ENCODE peak calls at places on chromosomes 7 and 10, in ten cellular contexts. T, U, F, W, A, P, C, V, Y and S are unnamed samples.

GRCh38 chr10:16944081-16944922 is 127.1 kb upstream of the RSU1 start:
- DNase-seq in T (no peak), U (no peak), F (no peak), W (peak), A (no peak), P (no peak), C (no peak), V (no peak), Y (no peak), S (no peak)

GRCh38 chr10:80461208-80462183 is 7.4 kb downstream of the TSPAN14 start:
- DNase-seq in T (peak), U (no peak), F (no peak), W (no peak), A (no peak), P (no peak), C (no peak), V (no peak), Y (peak), S (no peak)

GRCh38 chr10:43855667-43856210 is 207.1 kb upstream of the ZNF32 start:
- DNase-seq in T (peak), U (no peak), F (no peak), W (no peak), A (no peak), P (no peak), C (no peak), V (no peak), Y (no peak), S (no peak)

GRCh38 chr7:18210382-18210781 is 182.7 kb upstream of the PRPS1L1 start:
- DNase-seq in T (no peak), U (no peak), F (no peak), W (no peak), A (no peak), P (no peak), C (no peak), V (no peak), Y (no peak), S (no peak)

GRCh38 chr7:128687131-128687530 is 15.0 kb downstream of the GARIN1A start:
- DNase-seq in T (no peak), U (no peak), F (no peak), W (no peak), A (no peak), P (no peak), C (no peak), V (no peak), Y (no peak), S (no peak)

GRCh38 chr10:60230892-60231291 is 158.8 kb downstream of the ANK3 start:
- DNase-seq in T (no peak), U (no peak), F (no peak), W (no peak), A (no peak), P (no peak), C (no peak), V (no peak), Y (no peak), S (no peak)

GRCh38 chr7:32221756-32222155 is 151.5 kb upstream of the PDE1C start:
- DNase-seq in T (no peak), U (no peak), F (no peak), W (no peak), A (no peak), P (no peak), C (no peak), V (no peak), Y (no peak), S (no peak)

GRCh38 chr7:85695041-85695990 is 508.5 kb upstream of the SEMA3D start:
- DNase-seq in T (no peak), U (peak), F (no peak), W (no peak), A (peak), P (no peak), C (no peak), V (no peak), Y (no peak), S (no peak)

GRCh38 chr7:117323877-117324699 is 1.2 kb upstream of the WNT2 start:
- DNase-seq in T (peak), U (no peak), F (no peak), W (peak), A (no peak), P (peak), C (no peak), V (no peak), Y (peak), S (no peak)

GRCh38 chr7:122340427-122340826 is 35.9 kb upstream of the FEZF1 start:
- DNase-seq in T (no peak), U (no peak), F (no peak), W (no peak), A (no peak), P (no peak), C (no peak), V (no peak), Y (no peak), S (no peak)

GRCh38 chr7:134453526-134453925 is 5.4 kb downstream of the AKR1B1 start:
- DNase-seq in T (no peak), U (no peak), F (no peak), W (no peak), A (no peak), P (no peak), C (no peak), V (no peak), Y (no peak), S (no peak)

GRCh38 chr7:141024668-141025067 is 9.9 kb upstream of the MRPS33 start:
- DNase-seq in T (no peak), U (no peak), F (no peak), W (no peak), A (no peak), P (no peak), C (no peak), V (no peak), Y (no peak), S (no peak)

GRCh38 chr7:155341463-155341983 is 43.8 kb downstream of the INSIG1 start:
- DNase-seq in T (no peak), U (no peak), F (no peak), W (no peak), A (no peak), P (no peak), C (no peak), V (no peak), Y (no peak), S (no peak)

GRCh38 chr10:95295031-95295755 is 4.4 kb upstream of the PDLIM1 start:
- DNase-seq in T (no peak), U (no peak), F (peak), W (peak), A (no peak), P (peak), C (peak), V (peak), Y (peak), S (no peak)

GRCh38 chr10:33162248-33162575 is 172.3 kb downstream of the NRP1 start:
- DNase-seq in T (no peak), U (no peak), F (no peak), W (no peak), A (no peak), P (no peak), C (no peak), V (no peak), Y (no peak), S (no peak)

GRCh38 chr10:119167041-119167440 is 1.5 kb upstream of the SFXN4 start:
- DNase-seq in T (no peak), U (no peak), F (no peak), W (no peak), A (no peak), P (no peak), C (no peak), V (no peak), Y (no peak), S (no peak)
- TF ChIP-seq POLR2AphosphoS5 in T (no peak), U (no peak), F (no peak), W (no peak), A (no peak), P (no peak), C (no peak), V (no peak), Y (no peak), S (no peak)

DNA sequence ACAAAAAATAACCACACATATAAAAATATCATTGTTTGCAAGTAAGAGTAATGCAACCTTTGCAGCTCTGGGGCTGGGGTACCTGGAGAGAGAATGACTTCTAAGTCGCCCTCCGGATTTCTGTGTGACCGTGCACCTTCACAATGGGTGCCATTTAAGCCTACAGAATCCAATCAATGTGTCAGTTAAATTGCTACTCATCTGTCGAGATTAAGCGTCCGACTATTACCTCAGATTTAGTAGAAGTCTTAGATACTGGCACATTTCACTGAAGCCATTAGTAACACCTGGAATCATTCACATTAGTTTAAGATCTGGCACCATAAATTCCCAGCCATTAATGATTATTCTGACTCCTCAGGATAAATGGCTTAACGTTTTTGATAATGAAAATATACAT is 507.3 kb upstream of the MGMT start:
- DNase-seq in T (no peak), U (no peak), F (no peak), W (no peak), A (no peak), P (no peak), C (no peak), V (no peak), Y (peak), S (no peak)
- TF ChIP-seq POLR2AphosphoS5 in T (no peak), U (no peak), F (no peak), W (no peak), A (no peak), P (no peak), C (no peak), V (no peak), Y (no peak), S (no peak)

GRCh38 chr10:70759769-70760168 is 25.4 kb downstream of the TBATA start:
- DNase-seq in T (no peak), U (no peak), F (no peak), W (no peak), A (no peak), P (peak), C (no peak), V (no peak), Y (peak), S (no peak)

GRCh38 chr10:70757856-70758255 is 27.3 kb downstream of the TBATA start:
- DNase-seq in T (no peak), U (no peak), F (no peak), W (no peak), A (no peak), P (no peak), C (no peak), V (no peak), Y (no peak), S (no peak)

GRCh38 chr10:70760271-70760787 is 24.8 kb downstream of the TBATA start:
- DNase-seq in T (no peak), U (no peak), F (no peak), W (no peak), A (no peak), P (no peak), C (no peak), V (no peak), Y (peak), S (no peak)

GRCh38 chr10:70756710-70757360 is 28.3 kb downstream of the TBATA start:
- DNase-seq in T (no peak), U (no peak), F (peak), W (no peak), A (no peak), P (no peak), C (no peak), V (no peak), Y (no peak), S (no peak)

DNA sequence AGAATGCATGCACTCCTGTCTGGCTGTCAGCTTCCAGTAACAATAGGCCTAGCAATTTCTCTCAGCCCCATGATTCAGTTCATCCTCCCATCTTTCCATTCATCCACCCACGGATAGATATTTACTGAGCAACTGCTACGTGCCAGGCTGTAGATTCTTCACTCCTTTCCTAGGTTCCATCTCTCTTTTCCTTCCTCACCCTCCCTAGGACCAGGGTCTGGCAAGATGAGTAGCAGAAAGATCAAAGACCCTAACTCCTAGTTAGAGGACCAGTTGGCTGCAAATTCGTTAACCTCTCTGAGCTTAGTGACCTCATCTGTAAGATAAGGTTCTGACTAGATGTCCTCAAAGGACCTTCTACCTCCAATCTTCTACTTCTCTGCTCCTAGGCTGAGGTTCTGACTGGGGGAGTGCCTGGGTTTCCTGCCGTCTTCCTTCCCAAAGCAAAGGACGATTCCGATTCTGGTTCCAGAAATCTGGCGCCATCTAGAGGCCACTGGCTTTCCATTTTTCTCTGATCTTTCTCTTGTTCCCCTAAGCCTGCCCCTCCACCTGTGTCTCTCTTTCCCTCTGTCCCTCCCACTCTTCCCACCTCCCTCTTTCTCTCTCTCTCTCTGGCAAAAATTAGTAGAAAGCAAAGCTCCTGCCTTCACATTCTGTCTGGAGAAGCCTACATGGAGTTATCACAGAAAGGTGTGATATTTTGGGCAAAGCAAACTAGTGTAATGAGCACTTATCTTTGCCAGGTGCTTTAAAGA is 26.2 kb downstream of the TBATA start:
- DNase-seq in T (no peak), U (no peak), F (peak), W (peak), A (peak), P (peak), C (peak), V (peak), Y (peak), S (peak)
- TF ChIP-seq POLR2AphosphoS5 in T (no peak), U (no peak), F (no peak), W (no peak), A (no peak), P (no peak), C (no peak), V (no peak), Y (no peak), S (no peak)

GRCh38 chr7:65974876-65975275 is 7.1 kb downstream of the GUSB start:
- DNase-seq in T (peak), U (no peak), F (no peak), W (no peak), A (no peak), P (no peak), C (no peak), V (no peak), Y (peak), S (no peak)

GRCh38 chr7:65975814-65976445 is 6.1 kb downstream of the GUSB start:
- DNase-seq in T (no peak), U (no peak), F (no peak), W (no peak), A (no peak), P (peak), C (no peak), V (no peak), Y (peak), S (no peak)

GRCh38 chr7:65978891-65979582 is 3.0 kb downstream of the GUSB start:
- DNase-seq in T (peak), U (no peak), F (no peak), W (no peak), A (no peak), P (no peak), C (no peak), V (no peak), Y (no peak), S (no peak)

GRCh38 chr7:65974191-65974801 is 7.7 kb downstream of the GUSB start:
- DNase-seq in T (peak), U (no peak), F (no peak), W (no peak), A (no peak), P (no peak), C (no peak), V (no peak), Y (peak), S (no peak)

DNA sequence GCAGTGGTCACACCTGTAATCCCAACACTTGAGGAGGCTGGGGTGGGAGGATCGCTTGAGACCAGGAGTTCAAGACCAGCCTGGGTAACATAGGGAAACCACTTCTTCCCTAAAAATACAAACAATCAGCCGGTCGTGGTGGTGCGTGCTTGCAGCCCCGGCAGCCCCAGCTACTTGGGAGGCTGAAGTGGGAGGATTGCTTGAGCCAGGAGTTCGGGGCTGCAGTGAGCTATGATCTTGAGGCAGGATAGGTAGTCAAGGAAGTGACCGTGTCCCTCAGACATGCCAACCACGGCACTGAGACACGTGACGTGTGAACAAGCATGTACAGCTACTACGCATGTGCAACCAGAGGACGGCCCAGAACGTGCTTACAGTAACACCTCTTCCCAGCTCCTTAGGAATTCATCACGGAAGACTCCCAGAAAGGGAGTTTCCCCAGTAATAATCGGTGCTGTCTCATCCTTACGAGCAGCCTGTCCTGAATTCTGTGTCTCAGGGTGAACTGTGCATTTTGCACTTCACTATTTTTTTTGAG is 5.3 kb downstream of the GUSB start:
- DNase-seq in T (no peak), U (no peak), F (no peak), W (no peak), A (no peak), P (no peak), C (no peak), V (no peak), Y (no peak), S (no peak)
- TF ChIP-seq POLR2AphosphoS5 in T (no peak), U (no peak), F (peak), W (no peak), A (no peak), P (no peak), C (no peak), V (peak), Y (no peak), S (no peak)

DNA sequence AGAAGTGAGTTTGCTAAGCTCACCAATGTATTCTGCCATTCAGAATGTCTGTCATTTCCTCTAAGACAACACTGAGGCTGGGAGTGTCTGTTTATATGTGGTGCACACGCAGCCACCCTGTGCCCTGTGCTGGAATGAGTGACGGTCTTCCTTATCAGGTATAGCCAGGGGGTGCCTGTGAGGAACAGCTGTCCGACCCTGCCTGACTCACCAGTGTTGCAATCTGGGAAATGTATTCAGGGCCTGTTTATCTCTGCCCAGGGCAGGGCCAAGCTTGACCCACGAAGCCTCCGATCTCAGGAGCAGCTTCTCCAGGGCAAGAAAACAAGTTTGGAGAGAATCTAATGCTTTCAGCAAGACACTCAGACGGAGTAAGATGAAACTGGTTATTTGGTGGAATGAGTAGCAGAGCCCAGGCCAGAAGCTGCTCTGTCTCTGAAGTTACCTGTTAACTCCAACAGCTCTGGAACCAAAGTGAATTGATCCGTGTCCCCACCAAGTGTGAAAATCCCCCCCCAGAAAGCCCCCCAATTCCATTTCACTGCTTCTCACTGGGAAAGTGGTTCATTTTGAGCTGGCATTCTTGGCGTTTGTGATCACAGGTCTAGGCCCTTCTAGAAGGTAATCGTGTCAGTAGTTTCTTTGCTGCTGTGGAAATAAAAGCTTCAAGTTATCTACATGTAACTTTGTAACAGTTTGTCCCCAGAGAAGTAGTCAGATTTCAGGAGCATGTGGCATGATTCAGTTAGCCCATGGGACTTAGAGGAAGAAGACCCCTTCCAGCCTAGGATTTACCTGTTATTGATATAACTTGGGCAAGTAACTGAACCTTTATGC is 6.1 kb upstream of the UBE2H start:
- DNase-seq in T (no peak), U (no peak), F (peak), W (peak), A (no peak), P (no peak), C (peak), V (no peak), Y (peak), S (peak)
- TF ChIP-seq POLR2AphosphoS5 in T (no peak), U (no peak), F (peak), W (peak), A (no peak), P (no peak), C (no peak), V (no peak), Y (no peak), S (peak)

GRCh38 chr10:26738354-26738753 is 40.9 kb downstream of the PDSS1 start:
- DNase-seq in T (no peak), U (no peak), F (no peak), W (no peak), A (no peak), P (no peak), C (no peak), V (no peak), Y (no peak), S (no peak)

GRCh38 chr10:26741368-26741767 is 43.9 kb downstream of the PDSS1 start:
- DNase-seq in T (no peak), U (no peak), F (no peak), W (no peak), A (no peak), P (no peak), C (no peak), V (no peak), Y (no peak), S (no peak)

GRCh38 chr10:26739087-26739631 is 41.7 kb downstream of the PDSS1 start:
- DNase-seq in T (no peak), U (no peak), F (no peak), W (no peak), A (no peak), P (no peak), C (no peak), V (no peak), Y (no peak), S (no peak)

GRCh38 chr10:26746111-26746510 is 48.6 kb downstream of the PDSS1 start:
- DNase-seq in T (no peak), U (no peak), F (no peak), W (no peak), A (no peak), P (no peak), C (no peak), V (no peak), Y (no peak), S (no peak)

GRCh38 chr10:26743091-26743490 is 45.6 kb downstream of the PDSS1 start:
- DNase-seq in T (no peak), U (no peak), F (no peak), W (no peak), A (no peak), P (no peak), C (no peak), V (no peak), Y (no peak), S (no peak)
- TF ChIP-seq POLR2AphosphoS5 in T (no peak), U (no peak), F (no peak), W (no peak), A (no peak), P (no peak), C (no peak), V (no peak), Y (no peak), S (no peak)

DNA sequence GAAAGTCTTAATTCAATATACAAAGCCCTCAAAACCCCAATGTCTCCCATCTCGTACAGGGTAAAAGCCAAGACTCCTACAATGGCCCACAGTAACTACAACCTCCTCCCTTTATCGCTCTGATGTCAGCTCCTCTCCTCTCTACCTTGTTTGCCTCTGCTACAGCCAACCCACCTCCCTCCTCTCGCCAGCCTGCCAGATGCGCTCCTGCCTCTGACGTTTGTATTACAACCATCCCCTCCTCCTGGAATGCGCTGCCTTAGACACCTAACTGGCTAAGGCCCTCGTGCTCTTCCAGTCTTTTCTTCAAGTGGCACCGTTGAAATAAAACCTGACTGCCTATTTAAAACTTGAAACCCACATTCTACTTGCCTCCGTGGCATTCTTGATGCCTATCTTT is 115.3 kb upstream of the MYO3A start:
- DNase-seq in T (no peak), U (no peak), F (no peak), W (no peak), A (no peak), P (peak), C (no peak), V (no peak), Y (no peak), S (no peak)
- TF ChIP-seq POLR2AphosphoS5 in T (no peak), U (no peak), F (no peak), W (no peak), A (no peak), P (no peak), C (no peak), V (no peak), Y (no peak), S (no peak)